ENCODE peak calls at places on chromosomes 6 and 20, in six cellular contexts. One of them, this sample, is unnamed.

GRCh38 chr6:134288538-134289203 is 29.2 kb downstream of the SGK1 start:
- DNase-seq in breast epithelium: no peak
- DNase-seq in HepG2: no peak
- DNase-seq in A549: peak
- DNase-seq in HCT116: no peak
- DNase-seq in body of pancreas: no peak
- DNase-seq in this sample: peak

GRCh38 chr6:157272372-157272771 is 50.9 kb downstream of the TMEM242 start:
- DNase-seq in breast epithelium: no peak
- DNase-seq in HepG2: no peak
- DNase-seq in A549: no peak
- DNase-seq in HCT116: no peak
- DNase-seq in body of pancreas: no peak
- DNase-seq in this sample: no peak

GRCh38 chr6:130240232-130240631 is 17.5 kb upstream of the SAMD3 start:
- DNase-seq in breast epithelium: no peak
- DNase-seq in HepG2: no peak
- DNase-seq in A549: no peak
- DNase-seq in HCT116: no peak
- DNase-seq in body of pancreas: no peak
- DNase-seq in this sample: no peak

GRCh38 chr20:19781235-19781634 is 23.2 kb downstream of the RIN2 start:
- DNase-seq in breast epithelium: no peak
- DNase-seq in HepG2: no peak
- DNase-seq in A549: no peak
- DNase-seq in HCT116: no peak
- DNase-seq in body of pancreas: no peak
- DNase-seq in this sample: no peak

GRCh38 chr6:36701401-36701991 is 3.9 kb downstream of the RAB44 start:
- DNase-seq in breast epithelium: no peak
- DNase-seq in HepG2: peak
- DNase-seq in A549: no peak
- DNase-seq in HCT116: no peak
- DNase-seq in body of pancreas: no peak
- DNase-seq in this sample: no peak

GRCh38 chr20:14336667-14337066 is 745 bp downstream of the FLRT3 start:
- DNase-seq in breast epithelium: no peak
- DNase-seq in HepG2: peak
- DNase-seq in A549: peak
- DNase-seq in HCT116: no peak
- DNase-seq in body of pancreas: no peak
- DNase-seq in this sample: no peak

GRCh38 chr6:106146852-106147351 is 60.8 kb downstream of the PRDM1 start:
- DNase-seq in breast epithelium: no peak
- DNase-seq in HepG2: no peak
- DNase-seq in A549: no peak
- DNase-seq in HCT116: no peak
- DNase-seq in body of pancreas: no peak
- DNase-seq in this sample: no peak

GRCh38 chr6:99334526-99335127 is 14.8 kb downstream of the FAXC start:
- DNase-seq in breast epithelium: no peak
- DNase-seq in HepG2: peak
- DNase-seq in A549: peak
- DNase-seq in HCT116: peak
- DNase-seq in body of pancreas: no peak
- DNase-seq in this sample: peak

GRCh38 chr6:160919713-160920112 is 71.9 kb upstream of the MAP3K4 start:
- DNase-seq in breast epithelium: no peak
- DNase-seq in HepG2: peak
- DNase-seq in A549: peak
- DNase-seq in HCT116: no peak
- DNase-seq in body of pancreas: no peak
- DNase-seq in this sample: no peak

GRCh38 chr6:109102762-109103161 is 7.5 kb downstream of the CEP57L1 start:
- DNase-seq in breast epithelium: no peak
- DNase-seq in HepG2: no peak
- DNase-seq in A549: no peak
- DNase-seq in HCT116: no peak
- DNase-seq in body of pancreas: no peak
- DNase-seq in this sample: peak

GRCh38 chr6:142474446-142475289 is 172.9 kb downstream of the ADGRG6 start:
- DNase-seq in breast epithelium: no peak
- DNase-seq in HepG2: peak
- DNase-seq in A549: peak
- DNase-seq in HCT116: peak
- DNase-seq in body of pancreas: peak
- DNase-seq in this sample: peak

GRCh38 chr6:169847141-169847674 is 95.8 kb downstream of the ERMARD start:
- DNase-seq in breast epithelium: peak
- DNase-seq in HepG2: no peak
- DNase-seq in A549: no peak
- DNase-seq in HCT116: no peak
- DNase-seq in body of pancreas: no peak
- DNase-seq in this sample: no peak

GRCh38 chr6:169620171-169621125 is 81.4 kb downstream of the WDR27 start:
- DNase-seq in breast epithelium: no peak
- DNase-seq in HepG2: peak
- DNase-seq in A549: peak
- DNase-seq in HCT116: no peak
- DNase-seq in body of pancreas: no peak
- DNase-seq in this sample: no peak

GRCh38 chr6:165729307-165729936 is 66.4 kb upstream of the PDE10A start:
- DNase-seq in breast epithelium: no peak
- DNase-seq in HepG2: peak
- DNase-seq in A549: peak
- DNase-seq in HCT116: peak
- DNase-seq in body of pancreas: peak
- DNase-seq in this sample: peak

GRCh38 chr20:34629342-34629741 is 47.5 kb downstream of the PIGU start:
- DNase-seq in breast epithelium: no peak
- DNase-seq in HepG2: no peak
- DNase-seq in A549: no peak
- DNase-seq in HCT116: no peak
- DNase-seq in body of pancreas: no peak
- DNase-seq in this sample: no peak

GRCh38 chr6:3859878-3860552 is 10.8 kb downstream of the FAM50B start:
- DNase-seq in breast epithelium: no peak
- DNase-seq in HepG2: no peak
- DNase-seq in A549: no peak
- DNase-seq in HCT116: no peak
- DNase-seq in body of pancreas: no peak
- DNase-seq in this sample: no peak

GRCh38 chr20:21527908-21528307 is 14.0 kb upstream of the NKX2-2 start:
- DNase-seq in breast epithelium: no peak
- DNase-seq in HepG2: no peak
- DNase-seq in A549: no peak
- DNase-seq in HCT116: no peak
- DNase-seq in body of pancreas: no peak
- DNase-seq in this sample: no peak

GRCh38 chr6:167684276-167685104 is 142.2 kb upstream of the AFDN start:
- DNase-seq in breast epithelium: no peak
- DNase-seq in HepG2: no peak
- DNase-seq in A549: no peak
- DNase-seq in HCT116: no peak
- DNase-seq in body of pancreas: no peak
- DNase-seq in this sample: no peak

GRCh38 chr6:40803897-40804702 is 216.9 kb upstream of the LRFN2 start:
- DNase-seq in breast epithelium: no peak
- DNase-seq in HepG2: no peak
- DNase-seq in A549: no peak
- DNase-seq in HCT116: no peak
- DNase-seq in body of pancreas: no peak
- DNase-seq in this sample: no peak

GRCh38 chr20:10669843-10670446 is 3.9 kb downstream of the JAG1 start:
- DNase-seq in breast epithelium: no peak
- DNase-seq in HepG2: no peak
- DNase-seq in A549: no peak
- DNase-seq in HCT116: no peak
- DNase-seq in body of pancreas: no peak
- DNase-seq in this sample: peak

GRCh38 chr6:136791296-136792065 is 796 bp downstream of the MAP3K5 start:
- DNase-seq in breast epithelium: no peak
- DNase-seq in HepG2: no peak
- DNase-seq in A549: peak
- DNase-seq in HCT116: no peak
- DNase-seq in body of pancreas: peak
- DNase-seq in this sample: peak

GRCh38 chr20:9354579-9354978 is 159.8 kb upstream of the LAMP5 start:
- DNase-seq in breast epithelium: no peak
- DNase-seq in HepG2: no peak
- DNase-seq in A549: no peak
- DNase-seq in HCT116: no peak
- DNase-seq in body of pancreas: no peak
- DNase-seq in this sample: no peak

GRCh38 chr20:24965065-24965919 is 16.2 kb downstream of the CST7 start:
- DNase-seq in breast epithelium: no peak
- DNase-seq in HepG2: no peak
- DNase-seq in A549: no peak
- DNase-seq in HCT116: no peak
- DNase-seq in body of pancreas: no peak
- DNase-seq in this sample: no peak

GRCh38 chr20:17225891-17226409 is 890 bp upstream of the PCSK2 start:
- DNase-seq in breast epithelium: peak
- DNase-seq in HepG2: no peak
- DNase-seq in A549: no peak
- DNase-seq in HCT116: no peak
- DNase-seq in body of pancreas: peak
- DNase-seq in this sample: no peak

GRCh38 chr20:25196701-25197120 is 1.2 kb downstream of the ENTPD6 start:
- DNase-seq in breast epithelium: no peak
- DNase-seq in HepG2: no peak
- DNase-seq in A549: no peak
- DNase-seq in HCT116: no peak
- DNase-seq in body of pancreas: no peak
- DNase-seq in this sample: no peak

GRCh38 chr6:137155830-137156229 is 17.6 kb downstream of the IL22RA2 start:
- DNase-seq in breast epithelium: no peak
- DNase-seq in HepG2: no peak
- DNase-seq in A549: no peak
- DNase-seq in HCT116: no peak
- DNase-seq in body of pancreas: no peak
- DNase-seq in this sample: no peak

GRCh38 chr6:28104392-28105250 is 19.8 kb upstream of the ZSCAN16 start:
- DNase-seq in breast epithelium: peak
- DNase-seq in HepG2: peak
- DNase-seq in A549: peak
- DNase-seq in HCT116: peak
- DNase-seq in body of pancreas: peak
- DNase-seq in this sample: peak
- TF ChIP-seq POLR2A in breast epithelium: peak
- TF ChIP-seq POLR2A in HepG2: peak
- TF ChIP-seq POLR2A in A549: peak
- TF ChIP-seq POLR2A in HCT116: peak
- TF ChIP-seq POLR2A in body of pancreas: peak
- TF ChIP-seq POLR2A in this sample: peak

DNA sequence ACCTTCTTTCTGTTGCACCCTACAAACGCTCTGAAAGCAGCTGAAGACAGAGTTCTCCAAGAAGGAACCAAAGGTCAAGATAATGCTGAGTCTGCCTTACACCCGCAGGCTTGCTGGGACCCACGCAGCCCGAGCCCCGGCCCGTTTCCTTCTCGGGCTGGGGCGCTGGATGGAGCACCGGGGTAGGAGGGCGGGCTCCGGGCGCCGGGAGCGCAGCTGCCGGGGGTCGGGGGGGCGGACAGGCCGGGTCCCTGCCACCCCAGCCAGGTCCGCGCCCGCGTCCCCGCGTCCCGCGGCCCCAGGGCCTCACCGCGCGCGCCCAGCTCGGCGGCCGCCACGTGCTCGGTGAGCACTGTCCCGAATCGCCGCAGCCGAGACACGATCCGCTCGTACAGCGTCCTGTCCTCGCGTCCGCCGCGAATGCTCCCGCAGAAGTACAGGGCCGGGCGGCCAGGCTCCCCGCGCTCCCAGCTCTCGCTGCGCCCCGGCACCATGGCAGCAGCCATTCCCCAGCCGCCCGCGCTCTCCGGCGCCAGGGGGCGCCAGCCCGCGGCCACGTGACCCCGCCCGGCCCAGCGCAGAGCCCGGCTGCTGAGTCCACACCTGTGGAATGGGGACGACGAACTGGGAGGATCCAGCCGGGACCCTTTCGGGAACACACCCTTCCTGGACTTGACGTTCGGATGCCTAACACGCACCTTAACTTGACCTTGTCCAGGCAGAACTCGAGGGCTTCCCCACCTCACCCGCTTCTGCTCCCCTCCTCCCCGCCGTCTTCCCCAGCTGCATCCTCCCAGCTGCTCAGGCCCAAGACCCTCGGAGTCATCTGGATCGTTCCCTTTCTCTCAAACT is at the start of gene DNPH1:
- DNase-seq in breast epithelium: peak
- DNase-seq in HepG2: peak
- DNase-seq in A549: peak
- DNase-seq in HCT116: peak
- DNase-seq in body of pancreas: peak
- DNase-seq in this sample: peak
- TF ChIP-seq POLR2A in breast epithelium: no peak
- TF ChIP-seq POLR2A in HepG2: peak
- TF ChIP-seq POLR2A in A549: peak
- TF ChIP-seq POLR2A in HCT116: no peak
- TF ChIP-seq POLR2A in body of pancreas: peak
- TF ChIP-seq POLR2A in this sample: peak

DNA sequence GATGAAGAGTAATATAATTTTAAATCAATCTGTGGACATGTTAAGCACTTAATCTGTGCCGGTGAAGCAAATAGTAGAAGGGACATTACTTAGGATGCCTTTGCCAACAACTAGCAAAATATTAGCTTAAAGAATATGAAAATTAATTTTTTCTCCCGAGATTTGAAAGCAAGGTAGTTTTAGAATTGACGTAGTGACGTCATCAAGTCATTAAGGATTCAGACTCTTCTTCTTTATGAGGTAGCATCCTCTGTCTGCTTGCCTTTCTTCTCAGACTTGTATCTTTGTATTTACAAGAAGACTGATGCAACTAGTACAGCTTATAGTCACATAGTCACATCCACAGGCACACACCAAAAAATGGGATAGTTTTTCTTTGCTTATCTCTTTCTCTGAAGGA is 374.4 kb downstream of the MMUT start:
- DNase-seq in breast epithelium: no peak
- DNase-seq in HepG2: no peak
- DNase-seq in A549: no peak
- DNase-seq in HCT116: no peak
- DNase-seq in body of pancreas: no peak
- DNase-seq in this sample: no peak
- TF ChIP-seq POLR2A in breast epithelium: no peak
- TF ChIP-seq POLR2A in HepG2: no peak
- TF ChIP-seq POLR2A in A549: no peak
- TF ChIP-seq POLR2A in HCT116: no peak
- TF ChIP-seq POLR2A in body of pancreas: no peak
- TF ChIP-seq POLR2A in this sample: no peak

DNA sequence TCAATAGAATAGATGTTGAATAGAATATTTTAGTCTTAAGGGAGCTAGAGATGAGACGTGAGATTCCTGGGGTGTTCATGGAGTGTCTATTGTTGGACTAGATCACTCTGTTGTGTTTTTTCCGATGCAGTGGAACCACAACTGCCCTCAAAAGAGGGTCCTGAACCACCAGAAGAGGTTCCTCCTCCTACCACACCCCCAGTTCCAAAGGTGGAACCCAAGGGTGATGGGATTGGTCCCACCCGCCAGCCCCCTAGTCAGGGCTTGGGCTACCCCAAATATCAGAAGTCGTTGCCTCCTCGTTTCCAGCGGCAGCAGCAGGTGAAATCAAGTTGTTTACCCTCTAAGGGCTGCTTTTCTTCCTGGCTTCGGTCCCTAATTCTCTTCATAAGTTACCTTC is 8.5 kb downstream of the PRRC2A start:
- DNase-seq in breast epithelium: no peak
- DNase-seq in HepG2: no peak
- DNase-seq in A549: no peak
- DNase-seq in HCT116: no peak
- DNase-seq in body of pancreas: no peak
- DNase-seq in this sample: no peak
- TF ChIP-seq POLR2A in breast epithelium: no peak
- TF ChIP-seq POLR2A in HepG2: no peak
- TF ChIP-seq POLR2A in A549: no peak
- TF ChIP-seq POLR2A in HCT116: no peak
- TF ChIP-seq POLR2A in body of pancreas: no peak
- TF ChIP-seq POLR2A in this sample: no peak

This sample was measured in erythroblast.